ENCODE peak calls at places on chromosomes 12 and 14, in eight cellular contexts. M, K, H, I, V, Y, Z and R are unnamed samples.

GRCh38 chr12:116113398-116114130 is 163.9 kb downstream of the MED13L start:
- DNase-seq in M (no peak), K (no peak), H (no peak), I (no peak), V (peak), Y (no peak), Z (no peak), R (no peak)

GRCh38 chr14:48936352-48936751 is 649.8 kb downstream of the RPS29 start:
- DNase-seq in M (no peak), K (no peak), H (no peak), I (peak), V (no peak), Y (no peak), Z (peak), R (no peak)

GRCh38 chr12:2358986-2359658 is 306.3 kb downstream of the CACNA1C start:
- DNase-seq in M (no peak), K (no peak), H (peak), I (no peak), V (no peak), Y (peak), Z (no peak), R (no peak)

GRCh38 chr12:110543252-110543959 is 39.7 kb downstream of the PPTC7 start:
- DNase-seq in M (no peak), K (peak), H (peak), I (peak), V (no peak), Y (peak), Z (no peak), R (no peak)

GRCh38 chr14:29749327-29749726 is 178.3 kb downstream of the PRKD1 start:
- DNase-seq in M (no peak), K (no peak), H (peak), I (no peak), V (no peak), Y (no peak), Z (no peak), R (no peak)

GRCh38 chr12:88993655-88994054 is 358.6 kb downstream of the DUSP6 start:
- DNase-seq in M (no peak), K (no peak), H (peak), I (peak), V (peak), Y (no peak), Z (peak), R (peak)

GRCh38 chr12:121287267-121287954 is 9.1 kb downstream of the CAMKK2 start:
- DNase-seq in M (no peak), K (no peak), H (peak), I (no peak), V (no peak), Y (no peak), Z (no peak), R (no peak)

GRCh38 chr12:80187660-80188090 is 88.3 kb downstream of the OTOGL start:
- DNase-seq in M (no peak), K (no peak), H (peak), I (no peak), V (no peak), Y (peak), Z (no peak), R (no peak)

GRCh38 chr14:96168581-96168980 is 36.1 kb upstream of the BDKRB2 start:
- DNase-seq in M (no peak), K (no peak), H (no peak), I (peak), V (no peak), Y (no peak), Z (no peak), R (no peak)

GRCh38 chr14:100583245-100583644 is 4.0 kb downstream of the BEGAIN start:
- DNase-seq in M (no peak), K (no peak), H (no peak), I (no peak), V (no peak), Y (no peak), Z (no peak), R (no peak)

GRCh38 chr12:45615268-45615667 is 114.2 kb upstream of the ARID2 start:
- DNase-seq in M (no peak), K (no peak), H (peak), I (peak), V (no peak), Y (no peak), Z (no peak), R (no peak)

GRCh38 chr12:51028126-51028810 is 2.1 kb upstream of the SLC11A2 start:
- DNase-seq in M (no peak), K (peak), H (peak), I (peak), V (peak), Y (no peak), Z (peak), R (peak)

GRCh38 chr12:108638997-108639822 is 5.5 kb upstream of the SELPLG start:
- DNase-seq in M (no peak), K (no peak), H (no peak), I (no peak), V (no peak), Y (peak), Z (no peak), R (no peak)

GRCh38 chr12:64083285-64084210 is 138.5 kb downstream of the KICS2 start:
- DNase-seq in M (no peak), K (peak), H (peak), I (peak), V (no peak), Y (peak), Z (no peak), R (no peak)

GRCh38 chr12:88393017-88393767 is 187.1 kb downstream of the KITLG start:
- DNase-seq in M (no peak), K (no peak), H (no peak), I (peak), V (peak), Y (no peak), Z (peak), R (no peak)

GRCh38 chr12:93025145-93026103 is 96.3 kb upstream of the EEA1 start:
- DNase-seq in M (peak), K (no peak), H (peak), I (peak), V (peak), Y (no peak), Z (peak), R (peak)

GRCh38 chr14:91277546-91278382 is 33.3 kb upstream of the GPR68 start:
- DNase-seq in M (no peak), K (no peak), H (no peak), I (no peak), V (no peak), Y (no peak), Z (no peak), R (no peak)

GRCh38 chr14:100898935-100899840 is 4.3 kb downstream of the RTL1 start:
- DNase-seq in M (no peak), K (no peak), H (no peak), I (peak), V (no peak), Y (no peak), Z (peak), R (no peak)

GRCh38 chr14:59511916-59512530 is 27.7 kb downstream of the JKAMP start:
- DNase-seq in M (peak), K (no peak), H (no peak), I (no peak), V (peak), Y (no peak), Z (peak), R (no peak)

GRCh38 chr14:90049390-90049789 is 12.4 kb upstream of the KCNK13 start:
- DNase-seq in M (no peak), K (no peak), H (no peak), I (no peak), V (peak), Y (no peak), Z (no peak), R (no peak)

GRCh38 chr12:47004634-47005033 is 74.8 kb upstream of the PCED1B start:
- DNase-seq in M (no peak), K (no peak), H (no peak), I (peak), V (no peak), Y (no peak), Z (no peak), R (no peak)

GRCh38 chr14:94966868-94967267 is 190.5 kb downstream of the DICER1 start:
- DNase-seq in M (no peak), K (no peak), H (no peak), I (no peak), V (no peak), Y (no peak), Z (no peak), R (no peak)

GRCh38 chr14:54487771-54488170 is 1.0 kb downstream of the GMFB start:
- DNase-seq in M (no peak), K (no peak), H (peak), I (peak), V (peak), Y (no peak), Z (peak), R (no peak)

GRCh38 chr14:67837011-67837624 is 17.5 kb downstream of the RAD51B start:
- DNase-seq in M (peak), K (no peak), H (peak), I (peak), V (peak), Y (peak), Z (peak), R (peak)

GRCh38 chr12:55957106-55957859 is 8.6 kb downstream of the PMEL start:
- DNase-seq in M (no peak), K (peak), H (no peak), I (no peak), V (no peak), Y (no peak), Z (no peak), R (no peak)

GRCh38 chr12:132847363-132848356 is 19.0 kb upstream of the GOLGA3 start:
- DNase-seq in M (no peak), K (no peak), H (no peak), I (no peak), V (peak), Y (no peak), Z (no peak), R (no peak)

GRCh38 chr12:110670161-110670701 is 18.7 kb downstream of the HVCN1 start:
- DNase-seq in M (no peak), K (no peak), H (no peak), I (no peak), V (no peak), Y (no peak), Z (no peak), R (no peak)

GRCh38 chr12:80553316-80553715 is 109.3 kb downstream of the PTPRQ start:
- DNase-seq in M (no peak), K (no peak), H (peak), I (peak), V (no peak), Y (no peak), Z (no peak), R (no peak)

GRCh38 chr12:118981285-118982201 is at the start of gene SRRM4:
- DNase-seq in M (peak), K (no peak), H (no peak), I (peak), V (peak), Y (no peak), Z (peak), R (no peak)

GRCh38 chr12:54036620-54037359 is 3.9 kb downstream of the HOXC5 start:
- DNase-seq in M (no peak), K (no peak), H (no peak), I (no peak), V (peak), Y (no peak), Z (no peak), R (no peak)

GRCh38 chr12:8917031-8917430 is 2.7 kb downstream of the PHC1 start:
- DNase-seq in M (no peak), K (no peak), H (no peak), I (no peak), V (no peak), Y (no peak), Z (no peak), R (no peak)

GRCh38 chr12:118436002-118436724 is 59.8 kb downstream of the SUDS3 start:
- DNase-seq in M (peak), K (no peak), H (no peak), I (peak), V (peak), Y (no peak), Z (peak), R (no peak)

GRCh38 chr14:50967719-50968266 is 23.5 kb upstream of the PYGL start:
- DNase-seq in M (no peak), K (no peak), H (no peak), I (no peak), V (no peak), Y (no peak), Z (no peak), R (no peak)

DNA sequence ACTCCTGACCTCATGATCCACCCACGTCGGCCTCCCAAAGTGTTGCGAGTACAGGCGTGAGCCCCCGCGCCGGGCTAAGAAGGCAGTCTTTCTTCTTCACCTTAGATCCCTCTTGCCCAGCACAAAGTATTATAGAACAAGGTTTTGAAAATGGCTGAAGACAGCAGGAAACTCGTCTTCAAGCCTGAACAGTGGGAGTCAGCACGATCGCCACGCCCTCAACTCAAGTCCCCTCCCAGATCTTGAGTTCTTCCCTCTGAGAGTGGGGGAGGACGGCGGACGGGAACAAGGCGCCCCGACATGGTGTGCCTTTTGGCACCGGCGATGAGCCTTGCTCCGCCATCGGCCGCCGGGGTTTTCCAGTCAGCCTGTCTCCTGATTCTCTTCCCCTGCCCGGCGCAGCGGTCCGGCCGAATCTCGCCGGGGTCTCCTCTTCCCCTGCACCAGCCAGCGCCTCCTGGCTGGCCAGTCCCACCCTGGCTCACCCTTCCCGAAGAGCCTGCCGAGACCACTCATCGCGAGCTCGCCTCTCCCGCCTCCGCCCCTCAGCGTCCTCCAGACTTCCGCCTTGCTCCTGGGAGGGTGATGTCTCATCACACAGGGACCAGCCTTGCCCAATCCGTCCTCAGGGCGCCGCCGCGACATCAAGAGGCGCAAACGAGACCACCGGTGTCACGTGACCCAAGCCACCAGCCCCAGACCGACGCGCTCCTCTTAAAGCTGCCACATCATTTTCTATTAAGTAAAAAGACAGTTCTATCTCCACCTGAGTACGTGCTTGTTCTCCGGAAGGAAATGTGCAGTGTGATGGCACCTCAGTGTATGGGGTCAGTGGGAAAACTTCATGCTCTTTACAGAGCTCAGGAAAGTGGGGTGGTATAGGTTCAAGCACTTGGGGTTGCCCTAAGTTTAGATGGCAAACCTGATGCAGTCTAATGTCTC is at the start of gene CHMP4A:
- DNase-seq in M (peak), K (peak), H (peak), I (peak), V (peak), Y (peak), Z (peak), R (peak)
- TF ChIP-seq CTCF in M (no peak), K (no peak), H (peak), I (peak), V (peak), Y (no peak), Z (peak), R (no peak)

DNA sequence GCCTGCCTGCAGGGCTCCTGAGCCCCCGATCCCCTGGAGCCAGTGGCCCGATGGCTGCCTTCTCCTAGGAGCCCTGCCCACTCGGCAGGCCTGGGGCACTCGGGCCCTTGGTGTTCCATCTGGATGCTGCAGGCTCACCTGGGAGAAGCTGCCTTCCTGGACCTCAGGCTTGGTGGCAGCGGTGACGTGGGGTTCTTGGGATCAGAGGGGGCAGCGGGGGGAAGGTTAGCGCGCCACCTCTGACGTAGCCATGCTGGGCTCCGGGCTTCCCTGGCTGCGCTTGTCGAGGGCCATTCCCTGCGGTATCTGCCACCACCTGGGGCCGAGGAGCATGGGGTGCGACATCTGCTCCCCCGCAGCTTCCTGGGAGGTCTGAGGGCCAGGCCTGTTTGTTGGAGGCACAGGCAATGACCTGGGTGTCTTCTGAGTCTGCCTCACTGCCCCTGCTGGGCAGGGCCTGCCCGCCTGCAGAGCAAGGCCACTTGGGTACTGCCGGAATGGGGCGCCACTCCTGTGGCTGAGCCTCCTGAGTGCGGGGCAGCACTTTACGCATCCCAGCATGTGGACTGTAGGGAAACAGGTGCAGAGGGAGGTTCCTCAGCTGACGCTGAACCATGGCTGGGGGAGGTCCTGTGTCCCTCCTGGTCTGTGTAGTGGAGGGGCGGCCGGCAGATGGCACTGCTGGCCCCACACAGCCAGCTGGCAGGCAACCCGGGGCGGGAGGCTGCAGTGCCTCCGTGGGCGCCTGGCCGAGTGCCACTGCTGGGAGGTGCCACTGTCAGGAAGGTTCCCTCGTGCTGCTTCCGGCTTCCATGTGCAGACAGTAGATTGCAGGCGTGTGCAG is 20.3 kb downstream of the MTA1 start:
- DNase-seq in M (no peak), K (no peak), H (no peak), I (no peak), V (no peak), Y (no peak), Z (no peak), R (no peak)
- TF ChIP-seq CTCF in M (no peak), K (no peak), H (no peak), I (no peak), V (no peak), Y (no peak), Z (no peak), R (no peak)

DNA sequence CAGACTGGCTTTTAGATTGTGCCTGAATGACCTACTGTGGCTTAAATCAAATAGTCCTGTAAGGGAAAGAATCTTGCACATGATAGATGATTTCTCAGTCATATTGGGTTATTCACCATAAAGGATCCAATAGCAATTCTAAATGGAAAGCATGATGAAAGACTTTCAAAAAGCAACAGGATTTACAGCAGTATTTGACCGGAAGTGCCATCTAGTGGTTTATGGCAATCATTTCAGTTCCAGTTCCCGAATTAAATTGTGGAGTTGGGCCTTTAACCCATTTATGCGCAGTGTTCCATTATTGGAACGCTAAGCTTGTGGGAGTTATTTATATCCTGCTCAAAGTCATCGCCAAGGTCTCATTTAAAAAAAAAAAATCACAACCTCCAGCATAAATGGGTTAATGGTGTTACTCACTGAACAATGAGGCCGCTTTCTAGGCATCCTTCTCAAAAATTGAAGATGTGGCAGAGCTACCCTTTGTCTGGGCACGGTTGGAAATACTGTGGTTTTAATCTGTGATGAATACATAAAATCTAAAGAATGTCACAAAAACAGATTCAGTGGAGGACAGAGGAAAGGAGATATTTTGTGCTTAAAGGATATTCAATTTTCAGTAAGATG is 60.8 kb upstream of the REP15 start:
- DNase-seq in M (no peak), K (no peak), H (peak), I (peak), V (peak), Y (no peak), Z (peak), R (no peak)
- TF ChIP-seq CTCF in M (peak), K (peak), H (peak), I (peak), V (peak), Y (peak), Z (peak), R (peak)

GRCh38 chr14:97298331-97298730 is 501.1 kb downstream of the VRK1 start:
- DNase-seq in M (peak), K (no peak), H (no peak), I (no peak), V (peak), Y (no peak), Z (peak), R (no peak)
- TF ChIP-seq CTCF in M (peak), K (no peak), H (no peak), I (peak), V (peak), Y (no peak), Z (peak), R (no peak)